ENCODE peak calls at places on chromosomes 12 and 14, in five cellular contexts. M, V, K, C and B are unnamed samples.

GRCh38 chr12:46914336-46914735 is 88.5 kb upstream of the SLC38A4 start:
- DNase-seq in V (no peak), K (no peak), C (no peak), M (no peak), B (no peak)

GRCh38 chr12:10389941-10390340 is at the start of gene KLRK1:
- DNase-seq in C (no peak), V (no peak), M (no peak), K (no peak), B (no peak)

GRCh38 chr12:52050116-52050770 is 999 bp upstream of the NR4A1 start:
- DNase-seq in V (peak; percentile 56), C (no peak), M (no peak), K (no peak), B (no peak)

GRCh38 chr12:10641735-10642500 is 28.5 kb upstream of the MAGOHB start:
- DNase-seq in C (no peak), M (peak; percentile 40), V (no peak), K (no peak), B (peak; percentile 38)

GRCh38 chr12:126742326-126742725 is 1524.6 kb upstream of the TMEM132C start:
- DNase-seq in K (no peak), M (no peak), V (no peak), C (no peak), B (no peak)

GRCh38 chr12:116880817-116881324 is 370 bp downstream of the HRK start:
- DNase-seq in M (peak; percentile 38), K (no peak), V (peak; percentile 31), C (no peak), B (no peak)

GRCh38 chr14:105305769-105306168 is 5.0 kb upstream of the BRF1 start:
- DNase-seq in C (no peak), K (no peak), M (no peak), V (no peak), B (no peak)

GRCh38 chr12:93784339-93785086 is 107.3 kb downstream of the CRADD start:
- DNase-seq in V (peak; percentile 88), M (peak; percentile 93), K (peak; percentile 76), C (peak; percentile 80), B (peak; percentile 39)

GRCh38 chr12:132672116-132672515 is 15.0 kb downstream of the POLE start:
- DNase-seq in C (no peak), M (no peak), K (no peak), V (no peak), B (no peak)

GRCh38 chr12:130818381-130819247 is 20.4 kb downstream of the STX2 start:
- DNase-seq in V (peak; percentile 52), M (no peak), K (no peak), C (peak; percentile 22), B (no peak)

GRCh38 chr12:2691340-2692111 is 103.2 kb upstream of the FKBP4 start:
- DNase-seq in C (no peak), V (no peak), M (no peak), K (no peak), B (no peak)

GRCh38 chr12:6165418-6165817 is 34.8 kb upstream of the CD9 start:
- DNase-seq in K (no peak), M (peak; percentile 51), V (no peak), C (no peak), B (no peak)

GRCh38 chr12:3456809-3457208 is 34.2 kb upstream of the PRMT8 start:
- DNase-seq in C (no peak), V (no peak), M (no peak), K (no peak), B (no peak)

GRCh38 chr12:93873561-93873960 is 196.4 kb downstream of the CRADD start:
- DNase-seq in K (no peak), C (no peak), V (no peak), M (no peak), B (no peak)

GRCh38 chr12:124452576-124453391 is 114.6 kb downstream of the NCOR2 start:
- DNase-seq in M (no peak), K (no peak), V (no peak), C (no peak), B (no peak)

GRCh38 chr12:2341871-2342270 is 289.1 kb downstream of the CACNA1C start:
- DNase-seq in K (peak; percentile 61), V (no peak), M (peak; percentile 80), C (no peak), B (no peak)

GRCh38 chr12:67991158-67991557 is 1.9 kb downstream of the IFNG-AS1 start:
- DNase-seq in V (no peak), K (no peak), C (no peak), M (no peak), B (no peak)

GRCh38 chr12:26304273-26304672 is 108.9 kb downstream of the SSPN start:
- DNase-seq in K (no peak), V (no peak), M (no peak), C (no peak), B (no peak)

GRCh38 chr12:26295001-26295400 is 99.6 kb downstream of the SSPN start:
- DNase-seq in M (no peak), V (no peak), K (no peak), C (no peak), B (no peak)

GRCh38 chr12:26297386-26298070 is 102.2 kb downstream of the SSPN start:
- DNase-seq in C (no peak), V (no peak), M (peak; percentile 76), K (no peak), B (no peak)

GRCh38 chr12:26303418-26303817 is 108.0 kb downstream of the SSPN start:
- DNase-seq in V (no peak), M (no peak), C (no peak), K (no peak), B (no peak)

DNA sequence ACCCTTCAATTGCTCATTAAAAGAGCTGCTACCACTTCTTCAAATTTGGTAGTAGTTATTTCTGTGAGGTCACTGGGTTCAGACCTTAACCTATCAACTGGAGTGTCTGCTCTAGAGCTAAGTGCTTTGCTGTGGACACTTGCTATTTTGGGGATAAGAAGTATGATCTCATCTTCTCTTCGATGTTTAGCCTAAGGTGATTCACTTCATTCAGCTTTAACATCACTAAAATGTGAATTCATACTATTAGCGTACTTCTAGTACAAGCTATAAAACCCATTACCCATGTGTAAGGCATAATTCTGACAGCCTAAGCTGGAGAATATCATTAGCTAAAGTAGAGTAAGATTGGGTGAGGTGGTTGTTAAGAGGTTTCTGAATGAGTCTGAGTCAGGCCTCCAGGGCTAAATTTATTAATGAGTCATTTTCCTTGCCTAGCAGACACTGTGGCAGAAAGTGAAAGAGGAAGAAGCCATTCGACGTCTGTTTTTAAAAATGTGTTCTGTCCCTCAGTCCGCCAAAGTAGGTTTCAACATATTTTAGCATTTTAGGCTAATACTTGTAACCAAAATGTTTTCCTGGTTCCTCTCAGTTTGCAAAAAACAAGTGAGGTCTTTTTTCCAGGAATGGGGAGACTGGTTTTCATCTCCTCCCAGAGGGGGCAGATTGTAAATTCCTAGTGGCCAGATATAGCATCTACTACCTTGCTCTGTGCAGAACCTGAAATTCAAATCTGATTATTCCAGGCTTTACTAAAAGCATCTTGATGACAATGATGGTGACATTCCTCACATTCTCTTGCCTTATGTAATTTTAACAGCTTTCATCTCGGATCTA is 103.6 kb downstream of the SSPN start:
- DNase-seq in K (no peak), V (no peak), M (peak; percentile 88), C (no peak), B (peak; percentile 75)
- TF ChIP-seq CTCF in K (peak; percentile 32), V (peak; percentile 73), M (peak; percentile 54), C (peak; percentile 67), B (peak; percentile 47)

GRCh38 chr14:99181246-99181645 is 90.8 kb downstream of the BCL11B start:
- DNase-seq in M (no peak), V (no peak), K (no peak), C (no peak), B (no peak)
- H3K4me3 ChIP-seq in M (no peak overlapping the region), V (no peak overlapping the region), K (no peak overlapping the region), C (no peak overlapping the region), B (no peak overlapping the region)

GRCh38 chr12:128671528-128672042 is 152.2 kb downstream of the SLC15A4 start:
- DNase-seq in M (no peak), C (no peak), V (no peak), K (no peak), B (no peak)
- TF ChIP-seq CTCF in M (no peak), C (no peak), V (no peak), K (no peak), B (no peak)

DNA sequence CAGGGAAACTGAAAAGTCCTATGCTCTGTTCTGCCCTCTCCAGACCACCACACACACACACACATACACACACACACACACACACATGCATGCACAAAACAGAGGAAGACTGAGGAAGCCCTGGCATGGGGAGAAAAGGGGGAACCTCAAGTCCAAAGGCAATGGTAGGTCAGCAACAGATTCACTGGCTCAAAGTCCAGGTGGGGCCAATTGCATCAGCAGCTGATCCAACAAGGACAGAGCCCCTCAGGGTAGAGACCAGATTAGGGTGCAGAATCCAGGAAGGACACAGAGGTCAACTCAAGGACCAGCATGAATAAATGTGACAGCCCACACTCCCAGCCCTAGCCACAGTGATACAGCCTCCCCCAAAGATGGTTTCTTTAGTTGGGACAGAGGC is 425.0 kb upstream of the SOX5 start:
- DNase-seq in V (no peak), K (no peak), C (no peak), M (no peak), B (no peak)
- H3K4me3 ChIP-seq in V (no peak overlapping the region), K (no peak overlapping the region), C (no peak overlapping the region), M (no peak overlapping the region), B (no peak overlapping the region)

DNA sequence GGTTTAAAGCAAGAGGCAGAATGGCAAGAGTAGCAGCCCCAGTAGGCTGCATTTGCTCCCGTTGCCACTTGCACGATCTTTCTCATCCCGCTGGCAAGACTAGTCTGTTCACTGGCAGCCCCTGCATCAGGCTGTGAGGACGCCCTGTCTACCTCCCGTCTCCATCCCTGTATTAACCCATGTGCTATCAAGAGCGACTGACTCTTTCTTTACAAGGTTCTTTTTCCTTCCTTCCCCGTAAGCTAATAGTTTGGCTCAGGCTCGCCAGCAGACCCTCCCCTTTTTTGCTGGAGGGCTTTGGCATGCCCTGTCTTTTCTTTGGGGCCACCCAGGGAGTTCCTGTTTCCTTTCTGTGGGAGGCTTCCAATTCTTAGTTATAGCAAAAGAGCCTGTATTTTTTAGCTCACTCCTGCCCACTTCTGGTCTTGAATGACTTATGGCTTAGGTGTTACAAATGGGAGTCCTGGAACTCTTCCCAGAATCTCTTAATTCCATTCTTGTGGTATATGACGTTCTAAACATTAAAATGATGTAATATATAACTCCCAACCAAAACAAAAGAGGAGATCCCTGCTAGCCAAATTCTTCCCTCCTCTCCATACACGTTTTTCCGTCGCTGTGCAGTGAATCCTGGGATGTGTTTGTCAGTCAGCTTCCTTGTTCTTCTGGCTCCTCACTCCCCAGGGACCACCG is 149.0 kb downstream of the PRKCH start:
- DNase-seq in V (no peak), C (no peak), M (peak; percentile 97), K (peak; percentile 97), B (peak; percentile 66)
- TF ChIP-seq CTCF in V (no peak), C (no peak), M (peak; percentile 54), K (peak; percentile 54), B (peak; percentile 43)

DNA sequence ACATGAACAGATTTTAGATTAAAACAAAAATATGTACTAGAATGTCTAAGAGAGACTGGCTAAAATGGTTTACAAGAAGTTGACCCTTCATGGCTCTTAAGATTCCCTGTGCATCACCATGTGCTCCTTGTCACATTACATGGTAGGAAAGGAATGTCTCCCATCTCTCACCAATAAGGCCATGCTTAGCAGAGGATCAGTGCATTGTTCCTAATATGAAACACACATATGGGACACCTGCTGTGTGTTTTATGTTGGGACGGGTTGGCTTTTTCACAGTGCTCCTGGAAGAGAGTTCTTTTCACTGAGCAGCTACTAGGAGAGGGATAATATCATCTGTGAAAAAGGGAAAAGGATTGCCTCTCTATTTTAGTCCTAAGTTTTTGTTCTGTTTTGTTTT is 9.6 kb downstream of the PFKM start:
- DNase-seq in V (no peak), M (no peak), C (no peak), K (no peak), B (no peak)
- H3K4me3 ChIP-seq in V (no peak overlapping the region), M (no peak overlapping the region), C (no peak overlapping the region), K (no peak overlapping the region), B (no peak overlapping the region)